ENCODE peak calls at places on chromosomes 12 and 14, in eight cellular contexts. One of them, this sample, is unnamed.

GRCh38 chr12:16299403-16299802 is 21.9 kb upstream of the SLC15A5 start:
- DNase-seq in NCI-H2081: no peak
- DNase-seq in dermis blood vessel endothelial cell: no peak
- DNase-seq in activated T-helper 1 cell treated with anti-CD3 and anti-CD28 coated beads, Interleukin-2, amount 50 U/mL, for 16 hours: no peak
- DNase-seq in HS-27A: no peak
- DNase-seq in AG08395: no peak
- DNase-seq in substantia nigra: no peak
- DNase-seq in EL: no peak
- DNase-seq in this sample: no peak

GRCh38 chr12:2794736-2795289 is at the start of gene FKBP4:
- DNase-seq in NCI-H2081: peak
- DNase-seq in dermis blood vessel endothelial cell: peak
- DNase-seq in activated T-helper 1 cell treated with anti-CD3 and anti-CD28 coated beads, Interleukin-2, amount 50 U/mL, for 16 hours: peak
- DNase-seq in HS-27A: peak
- DNase-seq in AG08395: peak
- DNase-seq in substantia nigra: peak
- DNase-seq in EL: peak
- DNase-seq in this sample: peak

GRCh38 chr12:51264297-51264696 is 5.9 kb downstream of the SMAGP start:
- DNase-seq in NCI-H2081: no peak
- DNase-seq in dermis blood vessel endothelial cell: no peak
- DNase-seq in activated T-helper 1 cell treated with anti-CD3 and anti-CD28 coated beads, Interleukin-2, amount 50 U/mL, for 16 hours: no peak
- DNase-seq in HS-27A: no peak
- DNase-seq in AG08395: no peak
- DNase-seq in substantia nigra: no peak
- DNase-seq in EL: no peak
- DNase-seq in this sample: no peak

GRCh38 chr14:99478133-99478532 is 2.5 kb downstream of the SETD3 start:
- DNase-seq in NCI-H2081: no peak
- DNase-seq in dermis blood vessel endothelial cell: no peak
- DNase-seq in activated T-helper 1 cell treated with anti-CD3 and anti-CD28 coated beads, Interleukin-2, amount 50 U/mL, for 16 hours: no peak
- DNase-seq in HS-27A: no peak
- DNase-seq in AG08395: no peak
- DNase-seq in substantia nigra: no peak
- DNase-seq in EL: no peak
- DNase-seq in this sample: no peak

GRCh38 chr12:41407240-41407799 is 219.2 kb downstream of the PDZRN4 start:
- DNase-seq in NCI-H2081: no peak
- DNase-seq in dermis blood vessel endothelial cell: no peak
- DNase-seq in activated T-helper 1 cell treated with anti-CD3 and anti-CD28 coated beads, Interleukin-2, amount 50 U/mL, for 16 hours: no peak
- DNase-seq in HS-27A: no peak
- DNase-seq in AG08395: no peak
- DNase-seq in substantia nigra: no peak
- DNase-seq in EL: no peak
- DNase-seq in this sample: no peak

GRCh38 chr12:75908961-75909699 is 122.4 kb downstream of the PHLDA1 start:
- DNase-seq in NCI-H2081: peak
- DNase-seq in dermis blood vessel endothelial cell: peak
- DNase-seq in activated T-helper 1 cell treated with anti-CD3 and anti-CD28 coated beads, Interleukin-2, amount 50 U/mL, for 16 hours: no peak
- DNase-seq in HS-27A: no peak
- DNase-seq in AG08395: peak
- DNase-seq in substantia nigra: no peak
- DNase-seq in EL: peak
- DNase-seq in this sample: no peak

GRCh38 chr12:12159988-12160387 is 89.2 kb downstream of the BCL2L14 start:
- DNase-seq in NCI-H2081: no peak
- DNase-seq in dermis blood vessel endothelial cell: peak
- DNase-seq in activated T-helper 1 cell treated with anti-CD3 and anti-CD28 coated beads, Interleukin-2, amount 50 U/mL, for 16 hours: no peak
- DNase-seq in HS-27A: no peak
- DNase-seq in AG08395: peak
- DNase-seq in substantia nigra: no peak
- DNase-seq in EL: peak
- DNase-seq in this sample: no peak

GRCh38 chr14:25150401-25150800 is 100.5 kb upstream of the STXBP6 start:
- DNase-seq in NCI-H2081: no peak
- DNase-seq in dermis blood vessel endothelial cell: no peak
- DNase-seq in activated T-helper 1 cell treated with anti-CD3 and anti-CD28 coated beads, Interleukin-2, amount 50 U/mL, for 16 hours: no peak
- DNase-seq in HS-27A: peak
- DNase-seq in AG08395: no peak
- DNase-seq in substantia nigra: no peak
- DNase-seq in EL: peak
- DNase-seq in this sample: no peak

GRCh38 chr14:64912256-64912655 is 2.0 kb upstream of the CHURC1 start:
- DNase-seq in NCI-H2081: no peak
- DNase-seq in dermis blood vessel endothelial cell: no peak
- DNase-seq in activated T-helper 1 cell treated with anti-CD3 and anti-CD28 coated beads, Interleukin-2, amount 50 U/mL, for 16 hours: no peak
- DNase-seq in HS-27A: no peak
- DNase-seq in AG08395: no peak
- DNase-seq in substantia nigra: no peak
- DNase-seq in EL: no peak
- DNase-seq in this sample: no peak

GRCh38 chr12:110109837-110110535 is 14.2 kb upstream of the IFT81 start:
- DNase-seq in NCI-H2081: no peak
- DNase-seq in dermis blood vessel endothelial cell: no peak
- DNase-seq in activated T-helper 1 cell treated with anti-CD3 and anti-CD28 coated beads, Interleukin-2, amount 50 U/mL, for 16 hours: no peak
- DNase-seq in HS-27A: no peak
- DNase-seq in AG08395: no peak
- DNase-seq in substantia nigra: no peak
- DNase-seq in EL: no peak
- DNase-seq in this sample: no peak

GRCh38 chr14:54642950-54643695 is 76.2 kb downstream of the SAMD4A start:
- DNase-seq in NCI-H2081: no peak
- DNase-seq in dermis blood vessel endothelial cell: peak
- DNase-seq in activated T-helper 1 cell treated with anti-CD3 and anti-CD28 coated beads, Interleukin-2, amount 50 U/mL, for 16 hours: no peak
- DNase-seq in HS-27A: no peak
- DNase-seq in AG08395: no peak
- DNase-seq in substantia nigra: no peak
- DNase-seq in EL: no peak
- DNase-seq in this sample: no peak

GRCh38 chr12:102461501-102461900 is 18.9 kb downstream of the IGF1 start:
- DNase-seq in NCI-H2081: no peak
- DNase-seq in dermis blood vessel endothelial cell: no peak
- DNase-seq in activated T-helper 1 cell treated with anti-CD3 and anti-CD28 coated beads, Interleukin-2, amount 50 U/mL, for 16 hours: no peak
- DNase-seq in HS-27A: no peak
- DNase-seq in AG08395: no peak
- DNase-seq in substantia nigra: no peak
- DNase-seq in EL: no peak
- DNase-seq in this sample: no peak

GRCh38 chr12:121465921-121466799 is 66.2 kb downstream of the RNF34 start:
- DNase-seq in NCI-H2081: peak
- DNase-seq in dermis blood vessel endothelial cell: peak
- DNase-seq in activated T-helper 1 cell treated with anti-CD3 and anti-CD28 coated beads, Interleukin-2, amount 50 U/mL, for 16 hours: no peak
- DNase-seq in HS-27A: no peak
- DNase-seq in AG08395: peak
- DNase-seq in substantia nigra: no peak
- DNase-seq in EL: peak
- DNase-seq in this sample: no peak

GRCh38 chr14:21535545-21536394 is 9.6 kb upstream of the SALL2 start:
- DNase-seq in NCI-H2081: no peak
- DNase-seq in dermis blood vessel endothelial cell: no peak
- DNase-seq in activated T-helper 1 cell treated with anti-CD3 and anti-CD28 coated beads, Interleukin-2, amount 50 U/mL, for 16 hours: no peak
- DNase-seq in HS-27A: no peak
- DNase-seq in AG08395: no peak
- DNase-seq in substantia nigra: no peak
- DNase-seq in EL: no peak
- DNase-seq in this sample: no peak

This sample was measured in frontal cortex.